ENCODE peak calls at places on chromosomes 1 and 21, in six cellular contexts. P is fibroblast of pulmonary artery; A is KBM-7; K is hepatocyte; Z is activated naive CD4-positive, alpha-beta T cell treated with anti-CD3 and anti-CD28 coated beads, Interleukin-2, amount 10 ng/mL, durations not matched to agents 7 days and 5 days; F is C1 segment of cervical spinal cord. W is an unnamed sample.
A peak's percentile ranks its signal among the peaks of the same experiment; 100 is the strongest.

GRCh38 chr1:109193653-109194590 is 19.8 kb upstream of the SARS1 start:
- DNase-seq in P (peak; percentile 46), A (peak; percentile 80), K (peak; percentile 59), Z (peak; percentile 77), F (peak; percentile 10), W (peak; percentile 79)

GRCh38 chr1:182430263-182431068 is 19.5 kb upstream of the RGSL1 start:
- DNase-seq in P (peak; percentile 25), A (peak; percentile 53), K (no peak), Z (peak; percentile 61), F (no peak), W (no peak)

GRCh38 chr1:19137158-19137557 is 72.9 kb downstream of the UBR4 start:
- DNase-seq in P (no peak), A (no peak), K (no peak), Z (no peak), F (no peak), W (no peak)

GRCh38 chr1:155071701-155072100 is 6.9 kb upstream of the EFNA3 start:
- DNase-seq in P (no peak), A (no peak), K (peak; percentile 39), Z (no peak), F (no peak), W (no peak)

GRCh38 chr1:217315346-217315745 is 315.5 kb downstream of the GPATCH2 start:
- DNase-seq in P (peak; percentile 25), A (no peak), K (no peak), Z (no peak), F (no peak), W (no peak)

GRCh38 chr1:153617677-153618076 is 1.6 kb upstream of the S100A14 start:
- DNase-seq in P (peak; percentile 51), A (no peak), K (peak; percentile 69), Z (peak; percentile 79), F (peak; percentile 35), W (peak; percentile 85)

GRCh38 chr1:12088607-12089006 is 25.5 kb downstream of the TNFRSF8 start:
- DNase-seq in P (no peak), A (peak; percentile 57), K (no peak), Z (peak; percentile 79), F (no peak), W (no peak)

GRCh38 chr21:42236014-42236413 is 17.1 kb downstream of the ABCG1 start:
- DNase-seq in P (no peak), A (no peak), K (no peak), Z (no peak), F (no peak), W (no peak)

GRCh38 chr1:29579821-29580425 is 343.6 kb downstream of the PTPRU start:
- DNase-seq in P (peak; percentile 50), A (no peak), K (no peak), Z (no peak), F (no peak), W (no peak)

GRCh38 chr1:178411756-178412399 is 84.9 kb downstream of the CLEC20A start:
- DNase-seq in P (no peak), A (no peak), K (no peak), Z (no peak), F (no peak), W (no peak)

GRCh38 chr1:236307437-236307836 is 25.7 kb upstream of the ERO1B start:
- DNase-seq in P (no peak), A (no peak), K (no peak), Z (no peak), F (no peak), W (no peak)

GRCh38 chr21:42565206-42565810 is 51.7 kb downstream of the SLC37A1 start:
- DNase-seq in P (no peak), A (no peak), K (no peak), Z (peak; percentile 18), F (no peak), W (no peak)

GRCh38 chr1:62800825-62801306 is 16.9 kb downstream of the ATG4C start:
- DNase-seq in P (peak; percentile 10), A (peak; percentile 81), K (no peak), Z (no peak), F (no peak), W (no peak)

GRCh38 chr1:78699813-78700212 is 50.2 kb downstream of the IFI44 start:
- DNase-seq in P (no peak), A (no peak), K (no peak), Z (no peak), F (no peak), W (no peak)

GRCh38 chr1:51421961-51422360 is 91.6 kb upstream of the TTC39A start:
- DNase-seq in P (peak; percentile 76), A (peak; percentile 60), K (peak; percentile 45), Z (no peak), F (no peak), W (peak; percentile 59)

GRCh38 chr1:234114648-234115307 is 210.3 kb downstream of the SLC35F3 start:
- DNase-seq in P (peak; percentile 71), A (peak; percentile 63), K (peak; percentile 70), Z (peak; percentile 42), F (no peak), W (peak; percentile 68)

GRCh38 chr1:94020764-94021579 is 100.0 kb downstream of the ABCA4 start:
- DNase-seq in P (peak; percentile 96), A (no peak), K (peak; percentile 60), Z (no peak), F (no peak), W (no peak)

GRCh38 chr1:151222130-151222529 is 23.8 kb downstream of the PIP5K1A start:
- DNase-seq in P (no peak), A (no peak), K (no peak), Z (no peak), F (no peak), W (peak; percentile 46)

GRCh38 chr1:230113605-230114241 is 46.7 kb downstream of the GALNT2 start:
- DNase-seq in P (peak; percentile 97), A (no peak), K (peak; percentile 48), Z (no peak), F (no peak), W (no peak)

GRCh38 chr21:34074283-34075098 is 1.1 kb downstream of the MRPS6 start:
- DNase-seq in P (peak; percentile 23), A (peak; percentile 32), K (peak; percentile 27), Z (peak; percentile 27), F (no peak), W (no peak)

GRCh38 chr1:66613187-66613586 is 79.2 kb downstream of the SGIP1 start:
- DNase-seq in P (peak; percentile 54), A (no peak), K (no peak), Z (no peak), F (no peak), W (no peak)

GRCh38 chr1:87212431-87213125 is 116.1 kb upstream of the LMO4 start:
- DNase-seq in P (no peak), A (no peak), K (no peak), Z (no peak), F (no peak), W (peak; percentile 66)

GRCh38 chr1:201739054-201739453 is 89.9 kb upstream of the IPO9 start:
- DNase-seq in P (no peak), A (no peak), K (no peak), Z (no peak), F (no peak), W (no peak)

GRCh38 chr1:201250326-201251011 is 32.8 kb upstream of the PKP1 start:
- DNase-seq in P (no peak), A (no peak), K (no peak), Z (no peak), F (no peak), W (peak; percentile 21)

GRCh38 chr1:97482022-97482421 is 438.8 kb downstream of the DPYD start:
- DNase-seq in P (no peak), A (no peak), K (no peak), Z (no peak), F (no peak), W (no peak)

GRCh38 chr1:8396083-8396911 is 78.4 kb downstream of the SLC45A1 start:
- DNase-seq in P (peak; percentile 60), A (no peak), K (no peak), Z (no peak), F (no peak), W (no peak)

GRCh38 chr1:82819234-82819633 is 1018.5 kb downstream of the ADGRL2 start:
- DNase-seq in P (no peak), A (no peak), K (no peak), Z (no peak), F (no peak), W (no peak)

GRCh38 chr1:241639653-241640148 is 468 bp downstream of the CHML start:
- DNase-seq in P (peak; percentile 47), A (peak; percentile 63), K (peak; percentile 30), Z (peak; percentile 66), F (peak; percentile 56), W (peak; percentile 75)

GRCh38 chr1:46333300-46334029 is 7.1 kb upstream of the NSUN4 start:
- DNase-seq in P (peak; percentile 57), A (peak; percentile 79), K (peak; percentile 45), Z (no peak), F (no peak), W (peak; percentile 65)

GRCh38 chr1:41673806-41674205 is 189.3 kb upstream of the EDN2 start:
- DNase-seq in P (no peak), A (no peak), K (no peak), Z (peak; percentile 75), F (no peak), W (no peak)

GRCh38 chr1:11960710-11961109 is 19.5 kb upstream of the MFN2 start:
- DNase-seq in P (no peak), A (peak; percentile 34), K (no peak), Z (no peak), F (no peak), W (peak; percentile 18)

W was measured in D341Med.